ENCODE peak calls at places on chromosomes 4 and X, in ten cellular contexts. C, R, E, Q, B, N, T, S, K and X are unnamed samples.

GRCh38 chr4:173522160-173522873 is 7.7 kb downstream of the HAND2 start:
- DNase-seq in C (peak), R (no peak), E (no peak), Q (peak), B (peak), N (peak), T (peak), S (peak), K (peak), X (peak)

GRCh38 chr4:88938138-88938537 is 118.8 kb downstream of the FAM13A start:
- DNase-seq in C (no peak), R (peak), E (no peak), Q (no peak), B (no peak), N (no peak), T (no peak), S (no peak), K (no peak), X (no peak)

GRCh38 chr4:77453911-77454310 is 151.7 kb upstream of the CXCL13 start:
- DNase-seq in C (no peak), R (no peak), E (no peak), Q (no peak), B (no peak), N (no peak), T (no peak), S (no peak), K (no peak), X (no peak)

GRCh38 chrX:32545100-32545499 is 666.2 kb downstream of the DMD start:
- DNase-seq in C (no peak), R (no peak), E (no peak), Q (no peak), B (no peak), N (no peak), T (no peak), S (no peak), K (no peak), X (no peak)

GRCh38 chr4:153143527-153144348 is 60.5 kb upstream of the TRIM2 start:
- DNase-seq in C (no peak), R (no peak), E (peak), Q (no peak), B (no peak), N (no peak), T (no peak), S (peak), K (peak), X (no peak)

GRCh38 chr4:147916351-147916750 is 184.5 kb downstream of the ARHGAP10 start:
- DNase-seq in C (no peak), R (no peak), E (no peak), Q (no peak), B (no peak), N (no peak), T (no peak), S (no peak), K (no peak), X (no peak)

GRCh38 chr4:41178372-41179085 is 35.8 kb downstream of the APBB2 start:
- DNase-seq in C (no peak), R (no peak), E (no peak), Q (no peak), B (no peak), N (no peak), T (no peak), S (no peak), K (no peak), X (peak)

GRCh38 chrX:133364201-133364600 is 51.1 kb downstream of the GPC4 start:
- DNase-seq in C (no peak), R (no peak), E (no peak), Q (no peak), B (no peak), N (no peak), T (no peak), S (no peak), K (no peak), X (no peak)

GRCh38 chr4:8370106-8370787 is 70.3 kb downstream of the ACOX3 start:
- DNase-seq in C (no peak), R (no peak), E (no peak), Q (no peak), B (no peak), N (no peak), T (no peak), S (no peak), K (no peak), X (no peak)

GRCh38 chrX:121886557-121886956 is 839.1 kb downstream of the GLUD2 start:
- DNase-seq in C (no peak), R (no peak), E (no peak), Q (no peak), B (no peak), N (no peak), T (no peak), S (no peak), K (no peak), X (no peak)

GRCh38 chrX:48911407-48912182 is at the start of gene SLC35A2:
- DNase-seq in C (peak), R (peak), E (peak), Q (peak), B (peak), N (peak), T (peak), S (peak), K (peak), X (peak)

GRCh38 chrX:153766871-153767673 is 3.0 kb downstream of the PLXNB3 start:
- DNase-seq in C (no peak), R (no peak), E (no peak), Q (peak), B (no peak), N (peak), T (peak), S (peak), K (no peak), X (no peak)

GRCh38 chr4:171157462-171158082 is 655.6 kb upstream of the GALNTL6 start:
- DNase-seq in C (no peak), R (no peak), E (no peak), Q (no peak), B (no peak), N (no peak), T (no peak), S (no peak), K (no peak), X (no peak)

GRCh38 chr4:83378426-83378825 is 43.8 kb upstream of the HPSE start:
- DNase-seq in C (no peak), R (peak), E (no peak), Q (no peak), B (no peak), N (no peak), T (no peak), S (no peak), K (no peak), X (no peak)

GRCh38 chrX:96834137-96834536 is 49.6 kb upstream of the RPA4 start:
- DNase-seq in C (no peak), R (no peak), E (no peak), Q (no peak), B (no peak), N (no peak), T (no peak), S (no peak), K (no peak), X (no peak)

GRCh38 chrX:71617742-71618141 is 569 bp downstream of the CXCR3 start:
- DNase-seq in C (no peak), R (no peak), E (no peak), Q (no peak), B (no peak), N (no peak), T (no peak), S (no peak), K (no peak), X (no peak)

GRCh38 chrX:71615056-71615455 is 3.3 kb downstream of the CXCR3 start:
- DNase-seq in C (no peak), R (no peak), E (no peak), Q (no peak), B (no peak), N (no peak), T (no peak), S (no peak), K (no peak), X (no peak)

GRCh38 chrX:71615954-71616353 is 2.4 kb downstream of the CXCR3 start:
- DNase-seq in C (no peak), R (no peak), E (no peak), Q (no peak), B (no peak), N (no peak), T (no peak), S (no peak), K (no peak), X (no peak)

GRCh38 chrX:71618303-71618721 is at the start of gene CXCR3:
- DNase-seq in C (no peak), R (no peak), E (no peak), Q (no peak), B (no peak), N (peak), T (no peak), S (peak), K (peak), X (no peak)

GRCh38 chrX:71616672-71617529 is 1.4 kb downstream of the CXCR3 start:
- DNase-seq in C (no peak), R (no peak), E (no peak), Q (no peak), B (no peak), N (no peak), T (no peak), S (no peak), K (peak), X (no peak)
- TF ChIP-seq POLR2A in C (no peak), R (no peak), E (no peak), Q (no peak), B (no peak), N (no peak), T (no peak), S (no peak), K (no peak), X (no peak)

DNA sequence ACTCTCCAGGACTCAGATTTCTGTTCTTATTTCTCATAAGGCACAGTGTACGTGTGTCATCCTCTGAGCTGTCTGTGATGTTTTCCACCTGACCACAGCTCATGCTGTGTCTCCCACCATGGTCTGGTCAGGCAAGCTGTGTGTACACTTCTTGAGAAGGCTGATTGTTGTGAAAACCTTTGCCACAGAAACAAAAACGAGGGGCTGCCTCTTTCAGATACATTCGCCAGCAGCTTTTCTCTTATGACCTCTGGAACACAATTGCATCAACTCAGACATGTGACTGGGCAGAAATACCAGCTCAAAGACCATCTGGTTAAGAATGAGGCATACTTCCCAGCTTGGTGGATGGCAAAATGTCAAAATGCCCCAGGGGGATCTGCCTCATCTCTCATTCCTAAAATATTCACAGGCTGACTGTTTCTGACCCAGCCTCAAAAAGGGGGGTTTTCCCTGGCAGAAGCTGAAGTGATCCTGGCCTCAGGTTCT is 46.1 kb downstream of the PGRMC2 start:
- DNase-seq in C (no peak), R (peak), E (no peak), Q (no peak), B (no peak), N (no peak), T (peak), S (no peak), K (no peak), X (peak)
- TF ChIP-seq CTCF in C (no peak), R (no peak), E (no peak), Q (no peak), B (no peak), N (no peak), T (no peak), S (no peak), K (no peak), X (no peak)

DNA sequence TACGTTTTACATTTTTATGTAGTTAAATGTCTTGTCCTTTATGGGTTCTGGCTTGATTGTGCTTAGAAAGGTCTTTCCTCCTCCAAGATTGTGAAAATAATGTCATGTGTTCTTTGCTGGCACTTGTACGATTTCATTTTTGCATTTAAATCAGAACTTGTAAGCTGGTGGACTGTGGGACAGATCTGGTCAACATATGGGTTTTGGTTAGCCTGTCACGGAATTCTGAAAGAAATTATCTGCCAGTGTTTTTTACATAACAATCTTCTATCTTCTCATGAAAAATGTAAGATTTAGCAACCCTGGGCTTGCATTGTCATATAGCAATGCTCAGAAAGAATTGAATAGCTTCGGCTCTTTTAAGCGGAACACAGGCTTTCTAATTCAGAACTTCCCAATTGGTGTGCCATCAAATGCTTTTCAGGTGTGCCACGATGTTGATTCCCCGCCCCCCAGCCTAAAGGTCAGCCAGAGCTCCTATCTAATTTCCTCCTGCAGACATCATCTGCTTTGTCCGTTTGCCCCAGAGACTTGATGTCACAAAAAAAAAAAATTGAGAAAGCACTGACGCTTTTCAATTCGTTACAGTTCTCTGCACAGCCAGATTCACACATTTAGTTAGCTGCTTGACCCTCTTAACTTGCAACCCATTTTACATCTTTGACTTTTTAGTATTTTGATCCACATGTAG is 16.2 kb downstream of the AFF1 start:
- DNase-seq in C (no peak), R (no peak), E (no peak), Q (no peak), B (no peak), N (no peak), T (no peak), S (no peak), K (no peak), X (no peak)
- TF ChIP-seq POLR2A in C (no peak), R (no peak), E (no peak), Q (no peak), B (no peak), N (no peak), T (no peak), S (no peak), K (no peak), X (no peak)

DNA sequence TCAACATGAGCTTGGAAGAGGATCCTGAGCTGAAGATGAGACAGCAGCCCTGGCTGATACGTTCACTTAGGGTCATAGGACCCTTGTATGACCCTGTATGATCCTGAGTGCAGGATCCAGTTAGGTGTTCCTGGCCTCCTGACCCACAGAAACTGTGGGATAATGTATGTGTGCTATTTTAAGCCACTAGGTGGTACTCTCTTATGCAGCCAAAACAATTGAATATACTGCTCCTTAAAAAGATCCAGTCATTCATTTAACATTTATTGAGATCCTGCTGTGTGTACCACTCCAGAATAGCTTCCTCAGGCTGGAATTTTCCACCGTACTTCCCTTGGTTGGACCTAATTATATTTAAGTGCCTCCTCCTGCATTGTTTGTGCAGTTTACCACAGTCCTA is 167.1 kb downstream of the AMELX start:
- DNase-seq in C (peak), R (no peak), E (no peak), Q (no peak), B (no peak), N (no peak), T (no peak), S (no peak), K (no peak), X (no peak)
- TF ChIP-seq CTCF in C (no peak), R (no peak), E (no peak), Q (no peak), B (no peak), N (no peak), T (no peak), S (no peak), K (no peak), X (no peak)

GRCh38 chr4:19645589-19645988 is 606.1 kb upstream of the SLIT2 start:
- DNase-seq in C (no peak), R (no peak), E (no peak), Q (no peak), B (no peak), N (no peak), T (no peak), S (no peak), K (no peak), X (no peak)
- TF ChIP-seq POLR2A in C (no peak), R (no peak), E (no peak), Q (no peak), B (no peak), N (no peak), T (no peak), S (no peak), K (no peak), X (no peak)

GRCh38 chrX:68234171-68234910 is 199.0 kb downstream of the OPHN1 start:
- DNase-seq in C (no peak), R (no peak), E (no peak), Q (no peak), B (no peak), N (no peak), T (no peak), S (no peak), K (no peak), X (no peak)

DNA sequence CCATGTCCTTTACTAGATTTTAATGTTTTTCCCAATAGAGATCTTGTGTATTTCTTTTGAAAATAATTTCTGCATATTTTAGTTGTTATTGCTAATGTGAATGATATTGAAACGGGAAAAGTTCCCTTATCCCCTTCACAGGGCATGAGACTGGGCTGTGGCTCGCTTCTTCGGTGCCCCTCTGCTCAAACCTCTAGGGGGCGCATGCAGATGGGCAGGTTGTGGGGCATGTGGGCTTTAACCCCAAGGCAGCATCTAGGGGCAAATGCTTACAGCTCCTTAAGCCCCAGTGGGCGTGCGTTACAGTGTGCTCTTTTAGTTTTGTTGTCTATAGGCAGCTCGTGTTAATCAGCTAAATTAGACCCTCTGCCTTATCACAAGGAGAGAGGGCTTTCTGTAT is 194.7 kb downstream of the OPHN1 start:
- DNase-seq in C (no peak), R (peak), E (no peak), Q (no peak), B (no peak), N (no peak), T (no peak), S (no peak), K (no peak), X (no peak)
- TF ChIP-seq CTCF in C (peak), R (peak), E (peak), Q (peak), B (no peak), N (no peak), T (no peak), S (no peak), K (no peak), X (no peak)

DNA sequence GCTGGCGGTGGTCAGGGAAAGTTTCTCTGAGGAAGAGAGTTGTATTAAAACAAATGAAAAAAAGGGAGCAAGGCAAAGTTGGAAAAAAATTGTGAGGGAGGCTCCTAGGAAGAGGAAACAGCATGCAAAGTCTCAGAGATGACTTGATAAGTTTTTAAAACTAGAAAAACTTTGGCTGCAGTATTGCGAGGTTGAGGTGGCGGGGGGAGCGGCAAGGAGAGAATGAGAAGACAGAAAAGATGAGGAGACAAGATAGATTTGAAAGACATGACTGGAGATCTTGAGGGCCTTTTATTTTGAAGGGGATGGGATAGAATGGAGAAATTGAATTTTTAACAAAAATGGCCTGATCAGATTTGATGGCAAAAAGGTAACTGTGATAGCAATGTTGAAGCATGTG is 4.8 kb upstream of the UBE2D3 start:
- DNase-seq in C (no peak), R (no peak), E (no peak), Q (no peak), B (no peak), N (no peak), T (no peak), S (no peak), K (no peak), X (no peak)
- TF ChIP-seq POLR2A in C (no peak), R (no peak), E (no peak), Q (no peak), B (no peak), N (no peak), T (no peak), S (no peak), K (no peak), X (no peak)

DNA sequence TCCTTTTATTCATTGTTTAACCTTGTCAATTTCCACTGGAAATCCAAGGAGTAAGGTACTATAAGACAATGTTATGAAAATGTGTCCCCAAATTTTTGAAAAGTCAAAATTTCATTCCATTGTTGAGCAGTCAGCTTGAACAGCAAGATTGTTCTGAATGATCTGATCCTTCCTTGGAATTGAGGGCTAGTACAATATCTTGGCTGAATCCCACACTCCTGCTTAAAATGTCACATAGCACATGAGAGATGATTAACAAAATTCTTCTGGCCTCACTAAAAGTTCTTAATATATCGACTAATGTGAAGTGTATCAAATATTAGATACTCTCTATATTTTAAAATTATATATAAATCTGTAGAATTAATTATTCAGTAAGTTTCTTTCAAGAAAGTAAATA is 104.8 kb downstream of the ANK2 start:
- DNase-seq in C (no peak), R (no peak), E (no peak), Q (no peak), B (no peak), N (no peak), T (no peak), S (no peak), K (no peak), X (no peak)
- TF ChIP-seq CTCF in C (no peak), R (no peak), E (no peak), Q (no peak), B (no peak), N (no peak), T (no peak), S (no peak), K (no peak), X (no peak)

GRCh38 chr4:4992833-4993232 is 26.4 kb downstream of the CYTL1 start:
- DNase-seq in C (no peak), R (no peak), E (no peak), Q (no peak), B (no peak), N (no peak), T (no peak), S (no peak), K (no peak), X (no peak)

GRCh38 chr4:4994312-4995097 is 24.8 kb downstream of the CYTL1 start:
- DNase-seq in C (no peak), R (no peak), E (no peak), Q (no peak), B (no peak), N (no peak), T (no peak), S (no peak), K (no peak), X (no peak)

GRCh38 chr4:4995866-4996265 is 23.4 kb downstream of the CYTL1 start:
- DNase-seq in C (no peak), R (no peak), E (no peak), Q (no peak), B (no peak), N (no peak), T (no peak), S (no peak), K (no peak), X (no peak)

GRCh38 chr4:4991541-4992099 is 27.6 kb downstream of the CYTL1 start:
- DNase-seq in C (no peak), R (no peak), E (no peak), Q (no peak), B (peak), N (no peak), T (no peak), S (no peak), K (no peak), X (no peak)

GRCh38 chr4:4995103-4995761 is 24.0 kb downstream of the CYTL1 start:
- DNase-seq in C (peak), R (peak), E (peak), Q (peak), B (peak), N (peak), T (peak), S (peak), K (peak), X (peak)
- TF ChIP-seq POLR2A in C (no peak), R (no peak), E (no peak), Q (no peak), B (no peak), N (no peak), T (no peak), S (no peak), K (no peak), X (no peak)